ENCODE peak calls at places on chromosomes 2 and 18, in five cellular contexts. One of them, this sample, is unnamed. For H3K4me1, the result is how much of the 10 kb centered on the place peaks cover.

GRCh38 chr2:109702250-109702985 is 88.3 kb downstream of the SOWAHC start:
- DNase-seq in A549: peak
- DNase-seq in RWPE2: peak
- DNase-seq in ascending aorta: no peak
- DNase-seq in heart left ventricle: no peak
- DNase-seq in this sample: no peak

GRCh38 chr2:68386362-68386761 is 21.3 kb downstream of the PLEK start:
- DNase-seq in A549: no peak
- DNase-seq in ascending aorta: no peak
- DNase-seq in RWPE2: no peak
- DNase-seq in heart left ventricle: no peak
- DNase-seq in this sample: no peak

GRCh38 chr18:30081122-30081521 is 961.4 kb downstream of the DSC3 start:
- DNase-seq in RWPE2: no peak
- DNase-seq in ascending aorta: no peak
- DNase-seq in heart left ventricle: no peak
- DNase-seq in A549: no peak
- DNase-seq in this sample: no peak

GRCh38 chr2:2768476-2768875 is 437.4 kb upstream of the MYT1L start:
- DNase-seq in ascending aorta: no peak
- DNase-seq in heart left ventricle: no peak
- DNase-seq in RWPE2: no peak
- DNase-seq in A549: no peak
- DNase-seq in this sample: no peak

GRCh38 chr2:59182249-59182648 is 941.1 kb upstream of the FANCL start:
- DNase-seq in heart left ventricle: peak
- DNase-seq in RWPE2: no peak
- DNase-seq in ascending aorta: no peak
- DNase-seq in A549: peak
- DNase-seq in this sample: peak

GRCh38 chr18:28189400-28190239 is 12.7 kb upstream of the CDH2 start:
- DNase-seq in A549: peak
- DNase-seq in heart left ventricle: no peak
- DNase-seq in ascending aorta: no peak
- DNase-seq in RWPE2: no peak
- DNase-seq in this sample: peak

GRCh38 chr2:9653485-9654271 is 22.9 kb upstream of the YWHAQ start:
- DNase-seq in ascending aorta: no peak
- DNase-seq in heart left ventricle: no peak
- DNase-seq in RWPE2: no peak
- DNase-seq in A549: no peak
- DNase-seq in this sample: no peak

GRCh38 chr2:68767031-68767961 is 32.7 kb downstream of the ARHGAP25 start:
- DNase-seq in A549: no peak
- DNase-seq in RWPE2: no peak
- DNase-seq in heart left ventricle: no peak
- DNase-seq in ascending aorta: no peak
- DNase-seq in this sample: no peak

GRCh38 chr2:75920721-75921551 is 210.2 kb upstream of the GCFC2 start:
- DNase-seq in RWPE2: no peak
- DNase-seq in A549: no peak
- DNase-seq in heart left ventricle: no peak
- DNase-seq in ascending aorta: no peak
- DNase-seq in this sample: no peak

GRCh38 chr2:44753552-44754285 is 187.8 kb upstream of the SIX3 start:
- DNase-seq in heart left ventricle: no peak
- DNase-seq in ascending aorta: no peak
- DNase-seq in A549: no peak
- DNase-seq in RWPE2: no peak
- DNase-seq in this sample: no peak

GRCh38 chr18:74242451-74243096 is 49.2 kb downstream of the CYB5A start:
- DNase-seq in heart left ventricle: peak
- DNase-seq in A549: no peak
- DNase-seq in ascending aorta: no peak
- DNase-seq in RWPE2: no peak
- DNase-seq in this sample: no peak

GRCh38 chr2:128563348-128563687 is 244.7 kb upstream of the HS6ST1 start:
- DNase-seq in A549: no peak
- DNase-seq in RWPE2: no peak
- DNase-seq in heart left ventricle: peak
- DNase-seq in ascending aorta: peak
- DNase-seq in this sample: no peak

GRCh38 chr2:131026914-131027313 is 66.3 kb downstream of the FAM168B start:
- DNase-seq in heart left ventricle: no peak
- DNase-seq in A549: no peak
- DNase-seq in ascending aorta: no peak
- DNase-seq in RWPE2: no peak
- DNase-seq in this sample: no peak

GRCh38 chr2:131031431-131031841 is 61.8 kb downstream of the FAM168B start:
- DNase-seq in RWPE2: no peak
- DNase-seq in A549: no peak
- DNase-seq in ascending aorta: no peak
- DNase-seq in heart left ventricle: no peak
- DNase-seq in this sample: no peak

GRCh38 chr2:131029812-131030211 is 63.4 kb downstream of the FAM168B start:
- DNase-seq in RWPE2: no peak
- DNase-seq in ascending aorta: peak
- DNase-seq in heart left ventricle: no peak
- DNase-seq in A549: no peak
- DNase-seq in this sample: no peak

GRCh38 chr2:131030478-131030971 is 62.7 kb downstream of the FAM168B start:
- DNase-seq in ascending aorta: peak
- DNase-seq in RWPE2: no peak
- DNase-seq in A549: no peak
- DNase-seq in heart left ventricle: no peak
- DNase-seq in this sample: peak

DNA sequence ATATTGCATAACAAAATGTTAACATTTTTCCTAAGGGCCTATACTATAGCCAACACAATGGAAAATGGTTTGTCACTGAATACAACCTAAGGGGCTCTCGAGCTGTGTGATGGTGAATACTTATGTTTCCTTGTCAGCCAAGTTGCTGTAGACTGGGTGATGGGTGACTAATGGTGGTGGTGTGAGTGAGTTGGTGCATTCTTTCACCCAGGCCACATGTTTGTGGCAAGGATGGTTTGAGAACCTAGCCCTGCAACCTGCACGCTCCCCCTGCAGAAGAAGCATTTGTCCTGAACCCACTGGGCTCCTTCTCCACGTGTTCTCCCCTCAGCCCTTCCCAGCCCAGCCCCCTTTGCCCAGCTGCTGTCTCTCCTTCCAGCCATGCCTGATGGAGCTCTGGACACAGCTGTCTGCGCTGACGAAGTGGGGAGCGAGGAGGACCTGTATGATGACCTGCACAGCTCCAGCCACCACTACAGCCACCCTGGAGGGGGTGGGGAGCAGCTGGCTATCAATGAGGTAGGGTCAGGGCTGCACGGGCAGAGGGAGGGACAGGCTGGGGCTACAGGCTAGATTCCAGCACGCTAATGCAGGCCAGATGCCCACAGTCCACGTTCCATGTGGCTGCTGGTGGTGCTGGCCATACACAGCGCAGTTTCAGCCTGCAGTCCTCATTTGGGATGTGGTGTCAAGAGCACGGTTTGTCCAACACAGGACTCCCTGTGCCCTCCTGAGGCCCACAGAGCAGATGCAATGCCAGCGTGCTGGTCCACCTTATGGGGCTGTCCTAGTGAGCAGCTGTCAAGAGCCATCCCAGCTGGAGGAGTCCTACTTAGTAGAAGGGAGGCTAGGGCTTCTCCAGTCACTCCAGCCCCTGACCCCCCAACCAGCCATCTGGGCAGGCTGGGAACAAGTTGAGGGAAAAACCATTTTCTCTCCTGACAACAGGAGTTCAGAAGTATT is 65.4 kb downstream of the FAM168B start:
- DNase-seq in heart left ventricle: no peak
- DNase-seq in RWPE2: no peak
- DNase-seq in A549: no peak
- DNase-seq in ascending aorta: peak
- DNase-seq in this sample: no peak
- H3K4me1 ChIP-seq in heart left ventricle: under half
- H3K4me1 ChIP-seq in RWPE2: under half
- H3K4me1 ChIP-seq in A549: under half
- H3K4me1 ChIP-seq in ascending aorta: under half
- H3K4me1 ChIP-seq in this sample: under half

DNA sequence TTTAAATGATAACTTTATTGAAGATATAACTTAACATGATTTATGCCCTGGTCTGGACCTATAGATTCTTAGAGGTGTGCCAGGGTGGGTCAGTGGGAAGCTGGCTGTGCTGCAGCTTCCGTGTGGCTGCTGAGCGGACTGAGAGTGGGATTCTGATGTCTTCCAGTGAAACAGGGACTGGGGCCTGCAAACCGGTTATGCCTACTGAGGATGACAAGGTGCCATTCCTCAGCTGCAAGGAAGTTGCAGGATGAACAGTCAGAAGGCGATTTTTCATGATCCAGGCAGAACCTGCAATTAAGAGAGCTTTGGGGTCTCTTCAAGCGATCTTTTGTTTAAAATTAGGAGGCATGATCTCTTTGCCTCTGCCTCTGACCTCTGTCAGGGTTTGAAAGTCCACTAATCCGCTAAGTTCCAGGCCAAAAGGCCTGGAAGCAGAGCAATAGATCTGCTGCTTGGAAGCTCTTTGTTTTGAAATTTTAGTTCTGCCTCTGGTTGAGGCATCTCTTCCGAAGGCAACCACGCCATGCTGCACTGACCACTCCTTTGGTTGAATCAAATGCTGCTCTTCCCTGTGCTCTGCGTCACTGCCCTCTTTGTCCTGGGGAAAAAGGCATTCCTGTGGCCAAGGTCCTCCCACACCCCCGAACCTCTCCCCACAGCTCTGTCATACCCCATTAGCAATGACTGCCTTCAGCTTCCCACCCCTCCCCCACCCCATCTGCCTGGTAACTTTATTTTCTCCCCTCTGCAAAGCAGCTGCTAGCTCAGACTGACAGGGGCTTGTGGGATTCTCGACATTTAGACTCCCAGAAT is 2.0 kb downstream of the TMEM169 start:
- DNase-seq in ascending aorta: no peak
- DNase-seq in A549: no peak
- DNase-seq in heart left ventricle: no peak
- DNase-seq in RWPE2: no peak
- DNase-seq in this sample: no peak
- H3K4me1 ChIP-seq in ascending aorta: under half
- H3K4me1 ChIP-seq in A549: under half
- H3K4me1 ChIP-seq in heart left ventricle: under half
- H3K4me1 ChIP-seq in RWPE2: under half
- H3K4me1 ChIP-seq in this sample: under half

GRCh38 chr2:174545240-174545639 is 52.4 kb downstream of the WIPF1 start:
- DNase-seq in A549: no peak
- DNase-seq in RWPE2: no peak
- DNase-seq in ascending aorta: no peak
- DNase-seq in heart left ventricle: no peak
- DNase-seq in this sample: no peak
- H3K4me1 ChIP-seq in A549: under half
- H3K4me1 ChIP-seq in RWPE2: under half
- H3K4me1 ChIP-seq in ascending aorta: under half
- H3K4me1 ChIP-seq in heart left ventricle: under half
- H3K4me1 ChIP-seq in this sample: under half

GRCh38 chr2:96208144-96209010 is at the start of gene STARD7:
- DNase-seq in RWPE2: peak
- DNase-seq in ascending aorta: peak
- DNase-seq in A549: peak
- DNase-seq in heart left ventricle: peak
- DNase-seq in this sample: peak
- H3K4me1 ChIP-seq in RWPE2: under half
- H3K4me1 ChIP-seq in ascending aorta: under half
- H3K4me1 ChIP-seq in A549: under half
- H3K4me1 ChIP-seq in heart left ventricle: under half
- H3K4me1 ChIP-seq in this sample: under half

GRCh38 chr2:120849278-120849677 is 113.6 kb downstream of the GLI2 start:
- DNase-seq in RWPE2: peak
- DNase-seq in ascending aorta: no peak
- DNase-seq in A549: no peak
- DNase-seq in heart left ventricle: no peak
- DNase-seq in this sample: no peak
- H3K4me1 ChIP-seq in RWPE2: under half
- H3K4me1 ChIP-seq in ascending aorta: under half
- H3K4me1 ChIP-seq in A549: under half
- H3K4me1 ChIP-seq in heart left ventricle: under half
- H3K4me1 ChIP-seq in this sample: under half

GRCh38 chr18:79397288-79397829 is 1.6 kb downstream of the NFATC1 start:
- DNase-seq in heart left ventricle: no peak
- DNase-seq in A549: no peak
- DNase-seq in ascending aorta: no peak
- DNase-seq in RWPE2: peak
- DNase-seq in this sample: no peak
- H3K4me1 ChIP-seq in heart left ventricle: under half
- H3K4me1 ChIP-seq in A549: under half
- H3K4me1 ChIP-seq in ascending aorta: under half
- H3K4me1 ChIP-seq in RWPE2: under half
- H3K4me1 ChIP-seq in this sample: under half

GRCh38 chr2:191127235-191127634 is 23.6 kb downstream of the STAT4 start:
- DNase-seq in A549: no peak
- DNase-seq in RWPE2: no peak
- DNase-seq in ascending aorta: no peak
- DNase-seq in heart left ventricle: no peak
- DNase-seq in this sample: no peak

GRCh38 chr2:191128172-191128910 is 22.5 kb downstream of the STAT4 start:
- DNase-seq in ascending aorta: no peak
- DNase-seq in RWPE2: no peak
- DNase-seq in heart left ventricle: no peak
- DNase-seq in A549: no peak
- DNase-seq in this sample: no peak

GRCh38 chr2:191128911-191129304 is 21.9 kb downstream of the STAT4 start:
- DNase-seq in ascending aorta: no peak
- DNase-seq in heart left ventricle: no peak
- DNase-seq in RWPE2: no peak
- DNase-seq in A549: no peak
- DNase-seq in this sample: no peak

GRCh38 chr2:191122638-191123294 is 28.0 kb downstream of the STAT4 start:
- DNase-seq in heart left ventricle: no peak
- DNase-seq in A549: no peak
- DNase-seq in RWPE2: no peak
- DNase-seq in ascending aorta: no peak
- DNase-seq in this sample: no peak

DNA sequence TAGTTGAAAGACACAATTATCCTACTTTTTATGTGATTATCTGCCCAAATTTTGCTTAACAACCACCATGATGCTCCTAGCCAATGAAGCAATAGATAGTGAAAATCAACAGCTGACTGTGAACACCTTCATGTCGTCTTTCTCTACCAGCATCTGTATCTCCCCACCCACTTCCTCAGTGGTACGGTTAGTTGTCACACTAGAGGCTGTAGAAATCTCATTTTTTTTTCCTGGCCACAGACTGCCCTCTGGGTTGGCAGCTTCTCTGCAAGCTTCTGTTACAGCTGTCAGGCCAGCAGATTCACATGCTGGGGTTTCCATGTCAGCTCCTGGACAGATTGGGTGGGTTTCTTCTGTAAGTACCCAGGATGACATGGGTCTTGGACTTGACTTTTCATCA is 24.4 kb downstream of the STAT4 start:
- DNase-seq in heart left ventricle: no peak
- DNase-seq in RWPE2: no peak
- DNase-seq in ascending aorta: no peak
- DNase-seq in A549: no peak
- DNase-seq in this sample: no peak
- H3K4me1 ChIP-seq in heart left ventricle: under half
- H3K4me1 ChIP-seq in RWPE2: under half
- H3K4me1 ChIP-seq in ascending aorta: under half
- H3K4me1 ChIP-seq in A549: under half
- H3K4me1 ChIP-seq in this sample: under half